ENCODE peak calls at places on chromosomes 13 and 19, in nine cellular contexts. G is HFF-Myc, A is sigmoid colon, O is neural crest cell, K is fibroblast of lung, C is left ventricle myocardium inferior, X is tibial nerve, H is BE2C, Q is AG04450. E is an unnamed sample.

GRCh38 chr13:97766749-97767148 is 186.7 kb upstream of the IPO5 start:
- DNase-seq in G (no peak), A (no peak), O (no peak), K (peak; percentile 37), C (no peak), X (no peak), H (no peak), Q (no peak), E (no peak)

GRCh38 chr13:30978981-30979956 is 46.8 kb downstream of the TEX26 start:
- DNase-seq in G (no peak), A (no peak), O (peak; percentile 48), K (no peak), C (no peak), X (no peak), H (peak; percentile 70), Q (no peak), E (no peak)

GRCh38 chr13:56187331-56187730 is 953.4 kb upstream of the PRR20A start:
- DNase-seq in G (no peak), A (no peak), O (no peak), K (no peak), C (no peak), X (no peak), H (no peak), Q (no peak), E (no peak)

GRCh38 chr13:40023608-40024577 is 368.4 kb downstream of the COG6 start:
- DNase-seq in G (no peak), A (no peak), O (no peak), K (no peak), C (no peak), X (no peak), H (no peak), Q (no peak), E (no peak)

GRCh38 chr19:35052599-35053190 is 11.2 kb downstream of the HPN start:
- DNase-seq in G (no peak), A (no peak), O (no peak), K (no peak), C (no peak), X (no peak), H (no peak), Q (no peak), E (no peak)

GRCh38 chr19:40524655-40525054 is 52.0 kb upstream of the SHKBP1 start:
- DNase-seq in G (no peak), A (no peak), O (no peak), K (no peak), C (no peak), X (no peak), H (no peak), Q (no peak), E (no peak)

GRCh38 chr19:14381689-14382474 is 638 bp downstream of the ADGRE5 start:
- DNase-seq in G (no peak), A (peak; percentile 77), O (no peak), K (peak; percentile 44), C (peak; percentile 37), X (no peak), H (no peak), Q (no peak), E (peak; percentile 48)

GRCh38 chr13:110242615-110243014 is 64.3 kb downstream of the COL4A1 start:
- DNase-seq in G (no peak), A (no peak), O (no peak), K (no peak), C (no peak), X (no peak), H (no peak), Q (no peak), E (no peak)

GRCh38 chr13:66547685-66548084 is 682.5 kb downstream of the PCDH9 start:
- DNase-seq in G (no peak), A (no peak), O (no peak), K (no peak), C (no peak), X (no peak), H (no peak), Q (no peak), E (no peak)

GRCh38 chr19:7391218-7391670 is 42.5 kb downstream of the ARHGEF18 start:
- DNase-seq in G (no peak), A (no peak), O (no peak), K (peak; percentile 38), C (no peak), X (no peak), H (no peak), Q (no peak), E (no peak)

GRCh38 chr13:111210488-111210887 is 95.4 kb downstream of the ARHGEF7 start:
- DNase-seq in G (no peak), A (no peak), O (no peak), K (peak; percentile 93), C (peak; percentile 48), X (no peak), H (no peak), Q (peak; percentile 71), E (no peak)

DNA sequence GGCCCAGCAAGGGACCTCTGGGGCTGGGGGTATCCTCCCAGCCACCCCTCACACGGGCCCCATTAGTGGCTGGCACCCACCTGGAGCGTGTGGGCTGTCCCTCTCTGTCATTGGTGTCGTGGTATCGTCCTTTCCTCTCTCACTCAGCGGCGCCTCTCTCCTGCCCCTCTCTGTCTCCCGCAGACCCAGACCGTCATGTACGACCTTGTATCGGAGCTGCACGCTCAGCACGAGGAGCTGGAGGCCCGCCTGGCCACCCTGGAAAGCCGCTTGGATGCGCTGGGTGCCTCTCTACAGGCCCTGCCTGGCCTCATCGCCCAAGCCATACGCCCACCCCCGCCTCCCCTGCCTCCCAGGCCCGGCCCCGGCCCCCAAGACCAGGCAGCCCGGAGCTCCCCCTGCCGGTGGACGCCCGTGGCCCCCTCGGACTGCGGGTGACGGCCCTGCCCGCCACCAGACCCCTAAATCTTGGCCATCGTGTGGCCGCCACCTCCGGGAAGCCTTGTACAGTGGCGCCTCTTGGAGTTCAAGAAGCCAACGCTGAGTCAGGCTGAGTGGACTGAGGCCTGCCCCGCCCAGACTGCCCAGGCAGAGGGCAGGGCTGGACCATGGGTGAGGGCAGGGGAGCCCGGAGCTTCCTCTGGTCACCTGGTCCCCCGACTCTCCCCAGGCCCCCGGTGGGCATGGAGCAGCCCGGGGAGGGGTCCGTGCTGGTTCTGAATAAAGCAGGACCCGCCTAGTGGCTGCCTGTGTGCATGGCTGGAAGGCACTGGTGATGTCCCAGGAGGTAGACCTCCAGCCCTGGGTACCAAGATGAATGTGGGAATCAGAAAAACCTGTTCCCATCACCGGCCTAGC is 9.8 kb upstream of the ARRDC2 start:
- DNase-seq in G (no peak), A (no peak), O (no peak), K (peak; percentile 44), C (no peak), X (no peak), H (peak; percentile 37), Q (no peak), E (no peak)
- TF ChIP-seq CTCF in G (no peak), A (no peak), O (peak; percentile 35), K (no peak), C (no peak), X (no peak), H (no peak), Q (no peak), E (peak; percentile 20)

GRCh38 chr13:108897955-108898354 is 268.5 kb downstream of the MYO16 start:
- DNase-seq in G (no peak), A (no peak), O (no peak), K (no peak), C (no peak), X (no peak), H (no peak), Q (no peak), E (no peak)

GRCh38 chr13:108895220-108895704 is 265.9 kb downstream of the MYO16 start:
- DNase-seq in G (no peak), A (no peak), O (no peak), K (peak; percentile 59), C (no peak), X (no peak), H (no peak), Q (no peak), E (no peak)
- TF ChIP-seq CTCF in G (peak; percentile 16), A (peak; percentile 48), O (peak; percentile 85), K (peak; percentile 22), C (peak; percentile 66), X (peak; percentile 48), H (peak; percentile 37), Q (peak; percentile 47), E (peak; percentile 23)

DNA sequence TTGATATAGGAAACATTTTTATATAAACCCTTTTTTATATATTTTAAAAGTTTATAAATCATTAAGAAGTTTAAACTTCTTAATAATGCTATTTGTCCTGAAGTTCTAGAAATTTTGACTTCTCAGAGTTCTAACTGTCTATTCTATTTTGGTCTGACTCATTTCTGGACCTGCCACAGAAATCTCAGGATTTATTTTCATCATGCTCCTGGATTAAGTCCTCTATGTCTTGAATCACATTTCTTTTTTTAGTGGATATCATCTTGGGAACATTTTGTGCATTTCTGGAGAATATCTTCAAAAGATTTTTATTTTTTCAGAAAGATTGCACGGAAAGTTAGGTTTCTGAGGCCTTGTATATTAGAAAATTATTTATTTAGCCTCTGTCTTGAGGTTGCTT is 289.1 kb downstream of the NDFIP2 start:
- DNase-seq in G (no peak), A (no peak), O (no peak), K (no peak), C (no peak), X (no peak), H (no peak), Q (no peak), E (no peak)
- TF ChIP-seq CTCF in G (no peak), A (no peak), O (no peak), K (no peak), C (no peak), X (no peak), H (no peak), Q (no peak), E (no peak)

GRCh38 chr13:95643814-95644598 is 500 bp downstream of the DZIP1 start:
- DNase-seq in G (no peak), A (no peak), O (peak; percentile 47), K (peak; percentile 56), C (peak; percentile 18), X (no peak), H (peak; percentile 61), Q (no peak), E (peak; percentile 24)

GRCh38 chr13:95643471-95643813 is 1.1 kb downstream of the DZIP1 start:
- DNase-seq in G (no peak), A (no peak), O (no peak), K (peak; percentile 60), C (no peak), X (no peak), H (peak; percentile 41), Q (no peak), E (no peak)

GRCh38 chr13:95643009-95643408 is 1.5 kb downstream of the DZIP1 start:
- DNase-seq in G (no peak), A (no peak), O (no peak), K (no peak), C (no peak), X (no peak), H (no peak), Q (no peak), E (no peak)

GRCh38 chr13:95641291-95641811 is 3.2 kb downstream of the DZIP1 start:
- DNase-seq in G (no peak), A (peak; percentile 76), O (no peak), K (no peak), C (no peak), X (no peak), H (peak; percentile 67), Q (no peak), E (peak; percentile 13)

DNA sequence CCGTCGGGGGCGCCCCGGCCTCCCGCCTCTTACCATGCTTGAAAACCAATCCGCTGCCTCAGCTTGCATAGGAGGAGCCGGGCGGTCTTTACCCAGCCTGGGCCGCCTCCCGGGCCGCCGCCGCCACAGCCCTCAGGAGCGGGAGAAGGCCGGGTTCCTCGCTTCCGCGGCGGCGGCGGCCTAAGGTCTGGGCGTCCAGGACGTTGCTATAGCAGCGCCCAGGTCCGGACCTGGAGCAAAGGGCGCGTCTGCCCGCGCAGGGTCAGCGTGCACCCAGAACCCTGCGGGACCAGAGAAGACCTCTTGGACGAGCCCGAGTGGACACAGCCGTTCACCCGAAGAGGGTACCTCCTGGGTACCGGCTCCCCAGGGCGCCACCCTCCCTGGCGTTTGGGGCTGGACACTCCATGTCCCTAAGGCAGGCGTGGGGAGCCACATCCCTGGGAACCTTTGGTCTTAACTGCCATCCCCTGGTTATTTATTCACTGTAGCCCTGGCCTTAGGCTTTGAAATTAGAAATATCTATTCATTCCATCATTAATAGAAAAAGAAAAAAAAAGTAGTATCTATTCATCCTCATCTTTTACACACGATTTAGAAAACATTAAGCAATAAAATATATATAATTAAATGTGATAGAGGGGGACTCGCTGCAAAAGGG is 2.4 kb downstream of the DZIP1 start:
- DNase-seq in G (no peak), A (peak; percentile 77), O (no peak), K (peak; percentile 45), C (peak; percentile 41), X (no peak), H (peak; percentile 76), Q (no peak), E (peak; percentile 54)
- TF ChIP-seq CTCF in G (no peak), A (no peak), O (no peak), K (no peak), C (no peak), X (no peak), H (no peak), Q (no peak), E (no peak)